ENCODE peak calls at places on chromosomes 6 and 20, in five cellular contexts. One of them, this sample, is unnamed.

GRCh38 chr6:1094306-1094705 is 217.6 kb upstream of the FOXQ1 start:
- DNase-seq in GM20000: no peak
- DNase-seq in smooth muscle cell of the brain vasculature: peak
- DNase-seq in mesothelial cell of epicardium: no peak
- DNase-seq in hepatic stellate cell: no peak
- DNase-seq in this sample: no peak

GRCh38 chr6:112957526-112957916 is 610.4 kb downstream of the RFPL4B start:
- DNase-seq in GM20000: no peak
- DNase-seq in smooth muscle cell of the brain vasculature: no peak
- DNase-seq in mesothelial cell of epicardium: no peak
- DNase-seq in hepatic stellate cell: no peak
- DNase-seq in this sample: no peak

GRCh38 chr6:140041056-140041455 is 666.6 kb upstream of the CITED2 start:
- DNase-seq in GM20000: no peak
- DNase-seq in smooth muscle cell of the brain vasculature: no peak
- DNase-seq in mesothelial cell of epicardium: no peak
- DNase-seq in hepatic stellate cell: no peak
- DNase-seq in this sample: no peak

GRCh38 chr20:856361-856775 is 22.9 kb downstream of the FAM110A start:
- DNase-seq in GM20000: no peak
- DNase-seq in smooth muscle cell of the brain vasculature: no peak
- DNase-seq in mesothelial cell of epicardium: no peak
- DNase-seq in hepatic stellate cell: peak
- DNase-seq in this sample: no peak

GRCh38 chr6:129575378-129576118 is 134.4 kb downstream of the ARHGAP18 start:
- DNase-seq in GM20000: no peak
- DNase-seq in smooth muscle cell of the brain vasculature: peak
- DNase-seq in mesothelial cell of epicardium: no peak
- DNase-seq in hepatic stellate cell: peak
- DNase-seq in this sample: no peak

GRCh38 chr6:36610576-36611336 is 16.6 kb downstream of the SRSF3 start:
- DNase-seq in GM20000: no peak
- DNase-seq in smooth muscle cell of the brain vasculature: no peak
- DNase-seq in mesothelial cell of epicardium: no peak
- DNase-seq in hepatic stellate cell: no peak
- DNase-seq in this sample: no peak

GRCh38 chr6:23245559-23245958 is 676.2 kb downstream of the HDGFL1 start:
- DNase-seq in GM20000: no peak
- DNase-seq in smooth muscle cell of the brain vasculature: no peak
- DNase-seq in mesothelial cell of epicardium: no peak
- DNase-seq in hepatic stellate cell: no peak
- DNase-seq in this sample: no peak

GRCh38 chr6:88008821-88009220 is 38.8 kb upstream of the SPACA1 start:
- DNase-seq in GM20000: no peak
- DNase-seq in smooth muscle cell of the brain vasculature: peak
- DNase-seq in mesothelial cell of epicardium: no peak
- DNase-seq in hepatic stellate cell: no peak
- DNase-seq in this sample: no peak

GRCh38 chr6:106339334-106340029 is 13.9 kb upstream of the ATG5 start:
- DNase-seq in GM20000: peak
- DNase-seq in smooth muscle cell of the brain vasculature: no peak
- DNase-seq in mesothelial cell of epicardium: peak
- DNase-seq in hepatic stellate cell: peak
- DNase-seq in this sample: peak

GRCh38 chr6:12291785-12292604 is 1.8 kb downstream of the EDN1 start:
- DNase-seq in GM20000: peak
- DNase-seq in smooth muscle cell of the brain vasculature: no peak
- DNase-seq in mesothelial cell of epicardium: no peak
- DNase-seq in hepatic stellate cell: no peak
- DNase-seq in this sample: peak

GRCh38 chr20:5933802-5934436 is 16.4 kb downstream of the TRMT6 start:
- DNase-seq in GM20000: peak
- DNase-seq in smooth muscle cell of the brain vasculature: no peak
- DNase-seq in mesothelial cell of epicardium: no peak
- DNase-seq in hepatic stellate cell: peak
- DNase-seq in this sample: peak

GRCh38 chr20:53829706-53830521 is 236.3 kb upstream of the ZNF217 start:
- DNase-seq in GM20000: peak
- DNase-seq in smooth muscle cell of the brain vasculature: no peak
- DNase-seq in mesothelial cell of epicardium: no peak
- DNase-seq in hepatic stellate cell: no peak
- DNase-seq in this sample: no peak

GRCh38 chr20:8363970-8364733 is 232.1 kb downstream of the PLCB1 start:
- DNase-seq in GM20000: no peak
- DNase-seq in smooth muscle cell of the brain vasculature: no peak
- DNase-seq in mesothelial cell of epicardium: no peak
- DNase-seq in hepatic stellate cell: no peak
- DNase-seq in this sample: no peak

GRCh38 chr6:39753745-39754084 is 28.5 kb upstream of the KIF6 start:
- DNase-seq in GM20000: no peak
- DNase-seq in smooth muscle cell of the brain vasculature: no peak
- DNase-seq in mesothelial cell of epicardium: no peak
- DNase-seq in hepatic stellate cell: no peak
- DNase-seq in this sample: no peak

This sample was measured in GM13976.